ENCODE peak calls at places on chromosome 18, in four cellular contexts. One of them, this sample, is unnamed.

GRCh38 chr18:7383336-7383980 is 152.6 kb downstream of the LRRC30 start:
- DNase-seq in foreskin keratinocyte: no peak
- DNase-seq in left cardiac atrium: no peak
- DNase-seq in AG10803: no peak
- DNase-seq in this sample: no peak

GRCh38 chr18:8948471-8949149 is 153.9 kb upstream of the NDUFV2 start:
- DNase-seq in left cardiac atrium: no peak
- DNase-seq in foreskin keratinocyte: peak; percentile 95
- DNase-seq in AG10803: peak; percentile 98
- DNase-seq in this sample: peak; percentile 88

GRCh38 chr18:14285053-14285452 is 152.8 kb upstream of the ZNF519 start:
- DNase-seq in left cardiac atrium: no peak
- DNase-seq in foreskin keratinocyte: no peak
- DNase-seq in AG10803: no peak
- DNase-seq in this sample: no peak

GRCh38 chr18:57776767-57777166 is 26.3 kb downstream of the ATP8B1 start:
- DNase-seq in foreskin keratinocyte: no peak
- DNase-seq in left cardiac atrium: no peak
- DNase-seq in AG10803: peak; percentile 85
- DNase-seq in this sample: no peak

GRCh38 chr18:31596081-31596872 is 4.6 kb downstream of the TTR start:
- DNase-seq in AG10803: peak; percentile 45
- DNase-seq in left cardiac atrium: no peak
- DNase-seq in foreskin keratinocyte: no peak
- DNase-seq in this sample: no peak

GRCh38 chr18:6004683-6005082 is 109.4 kb upstream of the TMEM200C start:
- DNase-seq in foreskin keratinocyte: no peak
- DNase-seq in AG10803: no peak
- DNase-seq in left cardiac atrium: no peak
- DNase-seq in this sample: no peak

GRCh38 chr18:58691256-58691655 is 20.0 kb downstream of the MALT1 start:
- DNase-seq in foreskin keratinocyte: no peak
- DNase-seq in AG10803: peak; percentile 27
- DNase-seq in left cardiac atrium: no peak
- DNase-seq in this sample: no peak

GRCh38 chr18:73511751-73512525 is 635.7 kb downstream of the FBXO15 start:
- DNase-seq in AG10803: peak; percentile 17
- DNase-seq in left cardiac atrium: no peak
- DNase-seq in foreskin keratinocyte: no peak
- DNase-seq in this sample: no peak

GRCh38 chr18:11994346-11994707 is 13.0 kb downstream of the IMPA2 start:
- DNase-seq in foreskin keratinocyte: no peak
- DNase-seq in AG10803: peak; percentile 82
- DNase-seq in left cardiac atrium: no peak
- DNase-seq in this sample: peak; percentile 25

GRCh38 chr18:24372279-24372678 is 25.3 kb downstream of the OSBPL1A start:
- DNase-seq in left cardiac atrium: no peak
- DNase-seq in foreskin keratinocyte: no peak
- DNase-seq in AG10803: no peak
- DNase-seq in this sample: no peak

GRCh38 chr18:400466-400865 is 100.0 kb downstream of the COLEC12 start:
- DNase-seq in left cardiac atrium: no peak
- DNase-seq in foreskin keratinocyte: no peak
- DNase-seq in AG10803: peak; percentile 99
- DNase-seq in this sample: no peak

GRCh38 chr18:22207022-22207758 is 37.8 kb downstream of the GATA6 start:
- DNase-seq in foreskin keratinocyte: no peak
- DNase-seq in AG10803: peak; percentile 51
- DNase-seq in left cardiac atrium: peak; percentile 45
- DNase-seq in this sample: no peak

GRCh38 chr18:69400976-69401474 is 337 bp downstream of the DOK6 start:
- DNase-seq in left cardiac atrium: peak; percentile 26
- DNase-seq in AG10803: peak; percentile 26
- DNase-seq in foreskin keratinocyte: no peak
- DNase-seq in this sample: no peak

GRCh38 chr18:50620319-50620718 is 60.4 kb downstream of the MAPK4 start:
- DNase-seq in left cardiac atrium: no peak
- DNase-seq in AG10803: no peak
- DNase-seq in foreskin keratinocyte: no peak
- DNase-seq in this sample: no peak

GRCh38 chr18:45957100-45957499 is 10.0 kb downstream of the EPG5 start:
- DNase-seq in foreskin keratinocyte: no peak
- DNase-seq in AG10803: peak; percentile 78
- DNase-seq in left cardiac atrium: no peak
- DNase-seq in this sample: no peak

GRCh38 chr18:46751882-46752281 is 5.0 kb downstream of the ST8SIA5 start:
- DNase-seq in left cardiac atrium: no peak
- DNase-seq in AG10803: no peak
- DNase-seq in foreskin keratinocyte: peak; percentile 18
- DNase-seq in this sample: peak; percentile 27

GRCh38 chr18:24868760-24869237 is 408.4 kb downstream of the HRH4 start:
- DNase-seq in foreskin keratinocyte: no peak
- DNase-seq in AG10803: no peak
- DNase-seq in left cardiac atrium: no peak
- DNase-seq in this sample: peak; percentile 57

GRCh38 chr18:8841781-8842485 is 136.6 kb downstream of the MTCL1 start:
- DNase-seq in foreskin keratinocyte: peak; percentile 85
- DNase-seq in left cardiac atrium: no peak
- DNase-seq in AG10803: peak; percentile 36
- DNase-seq in this sample: peak; percentile 76

GRCh38 chr18:29849145-29849544 is 1193.4 kb downstream of the DSC3 start:
- DNase-seq in AG10803: peak; percentile 0
- DNase-seq in foreskin keratinocyte: peak; percentile 20
- DNase-seq in left cardiac atrium: no peak
- DNase-seq in this sample: peak; percentile 60

GRCh38 chr18:22816266-22817176 is 116.6 kb upstream of the RBBP8 start:
- DNase-seq in left cardiac atrium: no peak
- DNase-seq in foreskin keratinocyte: no peak
- DNase-seq in AG10803: no peak
- DNase-seq in this sample: no peak

GRCh38 chr18:3183103-3183717 is 36.6 kb downstream of the MYOM1 start:
- DNase-seq in AG10803: no peak
- DNase-seq in left cardiac atrium: no peak
- DNase-seq in foreskin keratinocyte: no peak
- DNase-seq in this sample: no peak

GRCh38 chr18:41371718-41372117 is 583.3 kb upstream of the PIK3C3 start:
- DNase-seq in AG10803: no peak
- DNase-seq in foreskin keratinocyte: no peak
- DNase-seq in left cardiac atrium: no peak
- DNase-seq in this sample: no peak

GRCh38 chr18:61348230-61348629 is 15.0 kb downstream of the CDH20 start:
- DNase-seq in AG10803: no peak
- DNase-seq in foreskin keratinocyte: no peak
- DNase-seq in left cardiac atrium: no peak
- DNase-seq in this sample: no peak

GRCh38 chr18:73737990-73738389 is 409.6 kb downstream of the FBXO15 start:
- DNase-seq in left cardiac atrium: no peak
- DNase-seq in AG10803: no peak
- DNase-seq in foreskin keratinocyte: peak; percentile 46
- DNase-seq in this sample: peak; percentile 62

GRCh38 chr18:78912336-78912735 is 67.3 kb upstream of the SALL3 start:
- DNase-seq in foreskin keratinocyte: no peak
- DNase-seq in AG10803: no peak
- DNase-seq in left cardiac atrium: no peak
- DNase-seq in this sample: no peak

GRCh38 chr18:57150828-57151227 is 3.9 kb downstream of the BOD1L2 start:
- DNase-seq in foreskin keratinocyte: no peak
- DNase-seq in AG10803: no peak
- DNase-seq in left cardiac atrium: no peak
- DNase-seq in this sample: no peak

GRCh38 chr18:36382151-36382550 is 84.6 kb downstream of the FHOD3 start:
- DNase-seq in left cardiac atrium: no peak
- DNase-seq in AG10803: no peak
- DNase-seq in foreskin keratinocyte: no peak
- DNase-seq in this sample: no peak

GRCh38 chr18:65567372-65567771 is 183.4 kb upstream of the CDH7 start:
- DNase-seq in foreskin keratinocyte: peak; percentile 2
- DNase-seq in AG10803: no peak
- DNase-seq in left cardiac atrium: no peak
- DNase-seq in this sample: no peak

GRCh38 chr18:65852273-65852672 is 101.5 kb downstream of the CDH7 start:
- DNase-seq in left cardiac atrium: no peak
- DNase-seq in foreskin keratinocyte: no peak
- DNase-seq in AG10803: no peak
- DNase-seq in this sample: no peak

GRCh38 chr18:37412757-37413156 is 152.8 kb downstream of the CELF4 start:
- DNase-seq in AG10803: no peak
- DNase-seq in foreskin keratinocyte: no peak
- DNase-seq in left cardiac atrium: no peak
- DNase-seq in this sample: no peak

GRCh38 chr18:63285332-63285731 is 34.2 kb downstream of the BCL2 start:
- DNase-seq in AG10803: no peak
- DNase-seq in left cardiac atrium: no peak
- DNase-seq in foreskin keratinocyte: no peak
- DNase-seq in this sample: no peak

This sample was measured in mammary epithelial cell.